ENCODE peak calls at places on chromosomes 11 and 22, in six cellular contexts. T is fibroblast of pulmonary artery; N is CD4-positive, alpha-beta T cell; K is B cell; W is D721Med; U is spleen. M is an unnamed sample.

GRCh38 chr11:44246726-44247125 is 63.2 kb downstream of the ALX4 start:
- DNase-seq in T (peak; percentile 38), N (no peak), K (no peak), W (no peak), U (no peak), M (no peak)

GRCh38 chr11:32427935-32428664 is 7.2 kb downstream of the WT1 start:
- DNase-seq in T (no peak), N (no peak), K (no peak), W (no peak), U (peak; percentile 74), M (no peak)

GRCh38 chr11:68798221-68798813 is 43.4 kb downstream of the CPT1A start:
- DNase-seq in T (peak; percentile 27), N (peak; percentile 27), K (peak; percentile 54), W (no peak), U (peak; percentile 79), M (peak; percentile 69)

GRCh38 chr11:35911013-35911412 is 32.8 kb upstream of the LDLRAD3 start:
- DNase-seq in T (peak; percentile 31), N (no peak), K (no peak), W (no peak), U (no peak), M (no peak)

GRCh38 chr11:121696177-121696863 is 243.6 kb upstream of the SORL1-AS1 start:
- DNase-seq in T (no peak), N (no peak), K (no peak), W (no peak), U (no peak), M (no peak)

GRCh38 chr11:70146309-70146708 is 56.8 kb upstream of the FADD start:
- DNase-seq in T (no peak), N (no peak), K (no peak), W (no peak), U (no peak), M (no peak)

GRCh38 chr22:21634844-21635243 is 2.3 kb downstream of the CCDC116 start:
- DNase-seq in T (no peak), N (no peak), K (no peak), W (no peak), U (no peak), M (no peak)

GRCh38 chr11:128530119-128531091 is 57.0 kb downstream of the ETS1 start:
- DNase-seq in T (peak; percentile 98), N (no peak), K (no peak), W (no peak), U (no peak), M (no peak)

GRCh38 chr22:18104566-18104965 is 6.0 kb upstream of the TUBA8 start:
- DNase-seq in T (peak; percentile 49), N (no peak), K (no peak), W (no peak), U (peak; percentile 28), M (no peak)

GRCh38 chr22:23509571-23510302 is 70.4 kb downstream of the IGLL1 start:
- DNase-seq in T (peak; percentile 87), N (no peak), K (no peak), W (no peak), U (peak; percentile 25), M (no peak)

GRCh38 chr11:93498099-93499040 is 44.8 kb downstream of the SMCO4 start:
- DNase-seq in T (peak; percentile 39), N (no peak), K (no peak), W (no peak), U (no peak), M (no peak)

GRCh38 chr11:97739892-97740782 is 1280.6 kb upstream of the CNTN5 start:
- DNase-seq in T (peak; percentile 96), N (no peak), K (no peak), W (no peak), U (no peak), M (no peak)

GRCh38 chr11:35629511-35629910 is 11.3 kb downstream of the FJX1 start:
- DNase-seq in T (no peak), N (no peak), K (no peak), W (no peak), U (no peak), M (no peak)

GRCh38 chr11:45275823-45276222 is 10.3 kb downstream of the SYT13 start:
- DNase-seq in T (peak; percentile 18), N (no peak), K (no peak), W (no peak), U (no peak), M (no peak)

GRCh38 chr11:69293087-69293486 is 868 bp upstream of the MYEOV start:
- DNase-seq in T (no peak), N (no peak), K (no peak), W (no peak), U (peak; percentile 59), M (no peak)

GRCh38 chr11:96014234-96014633 is 90.3 kb upstream of the MTMR2 start:
- DNase-seq in T (peak; percentile 49), N (peak; percentile 34), K (no peak), W (no peak), U (no peak), M (no peak)

GRCh38 chr11:20873054-20873453 is 203.7 kb downstream of the NELL1 start:
- DNase-seq in T (no peak), N (no peak), K (no peak), W (no peak), U (no peak), M (peak; percentile 24)

GRCh38 chr22:35126993-35127392 is 61.0 kb downstream of the ISX start:
- DNase-seq in T (no peak), N (no peak), K (no peak), W (no peak), U (no peak), M (peak; percentile 59)

GRCh38 chr11:88288560-88288959 is 49.0 kb downstream of the CTSC start:
- DNase-seq in T (no peak), N (no peak), K (no peak), W (no peak), U (no peak), M (no peak)

GRCh38 chr11:92423133-92423532 is 198.5 kb downstream of the FAT3 start:
- DNase-seq in T (peak; percentile 4), N (no peak), K (no peak), W (no peak), U (no peak), M (no peak)

GRCh38 chr22:47569389-47570299 is 807.2 kb downstream of the TBC1D22A start:
- DNase-seq in T (no peak), N (no peak), K (no peak), W (no peak), U (no peak), M (no peak)

GRCh38 chr11:97201743-97202612 is 812.2 kb downstream of the JRKL start:
- DNase-seq in T (no peak), N (no peak), K (no peak), W (no peak), U (no peak), M (no peak)

GRCh38 chr11:71247551-71248250 is 4.7 kb downstream of the SHANK2 start:
- DNase-seq in T (no peak), N (no peak), K (no peak), W (no peak), U (peak; percentile 55), M (no peak)

GRCh38 chr11:77395460-77396175 is 78.3 kb downstream of the PAK1 start:
- DNase-seq in T (no peak), N (no peak), K (no peak), W (no peak), U (no peak), M (no peak)

GRCh38 chr11:26719289-26719688 is 2.6 kb downstream of the SLC5A12 start:
- DNase-seq in T (no peak), N (no peak), K (no peak), W (no peak), U (no peak), M (no peak)

GRCh38 chr11:61361237-61361636 is 445 bp downstream of the CYB561A3 start:
- DNase-seq in T (no peak), N (no peak), K (no peak), W (no peak), U (no peak), M (no peak)

GRCh38 chr11:42013656-42014201 is 554.3 kb upstream of the LRRC4C start:
- DNase-seq in T (no peak), N (no peak), K (no peak), W (no peak), U (no peak), M (no peak)

GRCh38 chr11:119885861-119886567 is 157.0 kb upstream of the NECTIN1 start:
- DNase-seq in T (no peak), N (no peak), K (no peak), W (no peak), U (peak; percentile 49), M (no peak)

GRCh38 chr11:22792497-22792896 is 37.1 kb downstream of the SVIP start:
- DNase-seq in T (peak; percentile 92), N (no peak), K (no peak), W (no peak), U (no peak), M (no peak)

GRCh38 chr11:12962306-12962705 is 46.8 kb upstream of the RASSF10 start:
- DNase-seq in T (no peak), N (no peak), K (no peak), W (no peak), U (no peak), M (no peak)

GRCh38 chr11:119567667-119568582 is 145.0 kb upstream of the THY1 start:
- DNase-seq in T (peak; percentile 79), N (no peak), K (no peak), W (no peak), U (no peak), M (no peak)

GRCh38 chr22:24555496-24556253 is at the start of gene SNRPD3:
- DNase-seq in T (peak; percentile 93), N (peak; percentile 87), K (peak; percentile 76), W (peak; percentile 48), U (peak; percentile 97), M (peak; percentile 87)
- TF ChIP-seq CTCF in T (no peak), N (no peak), K (no peak), W (no peak), U (peak; percentile 35), M (no peak)

GRCh38 chr22:25898707-25899365 is 156.8 kb downstream of the MYO18B start:
- DNase-seq in T (no peak), N (no peak), K (no peak), W (no peak), U (no peak), M (peak; percentile 17)
- TF ChIP-seq CTCF in T (peak; percentile 6), N (no peak), K (no peak), W (peak; percentile 33), U (no peak), M (no peak)

DNA sequence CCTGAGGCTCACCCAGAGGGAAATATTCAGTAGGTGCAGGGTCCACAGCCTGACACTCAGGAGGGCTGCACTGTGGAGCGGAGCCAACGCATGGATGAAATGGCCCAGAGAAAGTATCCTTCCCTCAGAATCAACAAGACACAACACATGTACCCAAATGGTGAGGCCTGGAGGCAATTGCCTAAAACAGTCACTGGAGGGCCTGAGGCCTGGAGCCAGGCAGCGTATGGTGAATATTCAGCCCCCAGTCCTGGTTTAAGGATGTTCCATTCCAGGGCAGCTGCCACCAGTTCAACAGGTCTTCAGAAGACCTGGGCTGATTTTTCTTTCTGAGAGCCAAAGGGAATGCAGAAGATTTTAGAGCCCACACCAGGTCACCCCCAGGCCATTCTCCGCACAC is 264.8 kb downstream of the INSC start:
- DNase-seq in T (no peak), N (no peak), K (no peak), W (no peak), U (no peak), M (no peak)
- TF ChIP-seq CTCF in T (no peak), N (no peak), K (no peak), W (no peak), U (no peak), M (no peak)

DNA sequence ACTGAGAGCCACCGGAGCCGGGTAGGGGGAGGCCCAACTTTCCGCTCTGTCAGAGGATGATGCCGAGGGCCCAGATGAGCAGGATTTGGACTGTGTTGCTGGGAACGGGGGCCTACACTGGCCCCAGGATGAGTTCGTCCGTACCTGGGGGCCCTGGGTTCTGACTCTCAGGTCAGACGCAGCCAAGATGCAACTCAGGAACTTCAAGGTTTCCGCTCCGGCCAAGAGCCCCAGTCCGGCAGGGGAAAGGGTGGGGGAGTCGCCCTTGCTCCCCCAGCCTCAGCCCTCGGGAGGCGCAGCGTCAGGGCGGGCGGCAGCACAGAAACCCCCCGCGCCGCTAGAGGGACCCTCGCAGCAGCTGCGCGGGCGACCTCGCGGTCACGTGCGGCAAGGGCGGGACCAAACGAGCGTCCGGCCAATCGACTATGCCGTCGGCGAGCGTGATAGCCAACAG is 241 bp upstream of the ARL2 start:
- DNase-seq in T (peak; percentile 89), N (peak; percentile 86), K (peak; percentile 95), W (peak; percentile 92), U (peak; percentile 96), M (peak; percentile 95)
- TF ChIP-seq CTCF in T (no peak), N (peak; percentile 74), K (no peak), W (peak; percentile 45), U (peak; percentile 87), M (peak; percentile 85)